ENCODE peak calls at places on chromosomes 5 and 9, in five cellular contexts. One of them, this sample, is unnamed.

GRCh38 chr9:124285903-124286291 is 28.1 kb downstream of the NEK6 start:
- DNase-seq in stimulated activated CD4-positive, alpha-beta T cell treated with anti-CD3 and anti-CD28 coated beads, Interleukin-2, amount 100 ng/mL, for 48 hours: no peak
- DNase-seq in NCI-H774: no peak
- DNase-seq in astrocyte: peak
- DNase-seq in esophagus squamous epithelium: no peak
- DNase-seq in this sample: no peak

GRCh38 chr5:150516011-150516410 is 8.1 kb downstream of the NDST1 start:
- DNase-seq in stimulated activated CD4-positive, alpha-beta T cell treated with anti-CD3 and anti-CD28 coated beads, Interleukin-2, amount 100 ng/mL, for 48 hours: no peak
- DNase-seq in NCI-H774: no peak
- DNase-seq in astrocyte: peak
- DNase-seq in esophagus squamous epithelium: no peak
- DNase-seq in this sample: no peak

GRCh38 chr5:71887680-71888079 is 168.6 kb downstream of the CARTPT start:
- DNase-seq in stimulated activated CD4-positive, alpha-beta T cell treated with anti-CD3 and anti-CD28 coated beads, Interleukin-2, amount 100 ng/mL, for 48 hours: peak
- DNase-seq in NCI-H774: peak
- DNase-seq in astrocyte: peak
- DNase-seq in esophagus squamous epithelium: no peak
- DNase-seq in this sample: peak

GRCh38 chr5:169213479-169213878 is 87.5 kb downstream of the SLIT3 start:
- DNase-seq in stimulated activated CD4-positive, alpha-beta T cell treated with anti-CD3 and anti-CD28 coated beads, Interleukin-2, amount 100 ng/mL, for 48 hours: no peak
- DNase-seq in NCI-H774: no peak
- DNase-seq in astrocyte: peak
- DNase-seq in esophagus squamous epithelium: no peak
- DNase-seq in this sample: no peak

GRCh38 chr5:74953961-74954720 is 88.0 kb upstream of the FAM169A start:
- DNase-seq in stimulated activated CD4-positive, alpha-beta T cell treated with anti-CD3 and anti-CD28 coated beads, Interleukin-2, amount 100 ng/mL, for 48 hours: no peak
- DNase-seq in NCI-H774: no peak
- DNase-seq in astrocyte: peak
- DNase-seq in esophagus squamous epithelium: no peak
- DNase-seq in this sample: no peak

GRCh38 chr5:159935946-159936345 is 19.7 kb downstream of the ADRA1B start:
- DNase-seq in stimulated activated CD4-positive, alpha-beta T cell treated with anti-CD3 and anti-CD28 coated beads, Interleukin-2, amount 100 ng/mL, for 48 hours: no peak
- DNase-seq in NCI-H774: no peak
- DNase-seq in astrocyte: no peak
- DNase-seq in esophagus squamous epithelium: no peak
- DNase-seq in this sample: no peak

GRCh38 chr9:35605336-35606137 is 475 bp downstream of the TESK1 start:
- DNase-seq in stimulated activated CD4-positive, alpha-beta T cell treated with anti-CD3 and anti-CD28 coated beads, Interleukin-2, amount 100 ng/mL, for 48 hours: peak
- DNase-seq in NCI-H774: no peak
- DNase-seq in astrocyte: no peak
- DNase-seq in esophagus squamous epithelium: no peak
- DNase-seq in this sample: no peak

GRCh38 chr9:114674076-114674797 is 7.8 kb downstream of the TEX48 start:
- DNase-seq in stimulated activated CD4-positive, alpha-beta T cell treated with anti-CD3 and anti-CD28 coated beads, Interleukin-2, amount 100 ng/mL, for 48 hours: no peak
- DNase-seq in NCI-H774: no peak
- DNase-seq in astrocyte: peak
- DNase-seq in esophagus squamous epithelium: no peak
- DNase-seq in this sample: no peak

GRCh38 chr5:135966790-135967189 is 12.0 kb upstream of the LECT2 start:
- DNase-seq in stimulated activated CD4-positive, alpha-beta T cell treated with anti-CD3 and anti-CD28 coated beads, Interleukin-2, amount 100 ng/mL, for 48 hours: no peak
- DNase-seq in NCI-H774: no peak
- DNase-seq in astrocyte: no peak
- DNase-seq in esophagus squamous epithelium: no peak
- DNase-seq in this sample: no peak

GRCh38 chr9:4604678-4605095 is 57.4 kb upstream of the PLPP6 start:
- DNase-seq in stimulated activated CD4-positive, alpha-beta T cell treated with anti-CD3 and anti-CD28 coated beads, Interleukin-2, amount 100 ng/mL, for 48 hours: peak
- DNase-seq in NCI-H774: peak
- DNase-seq in astrocyte: peak
- DNase-seq in esophagus squamous epithelium: no peak
- DNase-seq in this sample: peak

GRCh38 chr5:168947212-168947868 is 353.6 kb downstream of the SLIT3 start:
- DNase-seq in stimulated activated CD4-positive, alpha-beta T cell treated with anti-CD3 and anti-CD28 coated beads, Interleukin-2, amount 100 ng/mL, for 48 hours: peak
- DNase-seq in NCI-H774: no peak
- DNase-seq in astrocyte: no peak
- DNase-seq in esophagus squamous epithelium: no peak
- DNase-seq in this sample: peak

GRCh38 chr9:101093620-101094019 is 65.1 kb downstream of the PLPPR1 start:
- DNase-seq in stimulated activated CD4-positive, alpha-beta T cell treated with anti-CD3 and anti-CD28 coated beads, Interleukin-2, amount 100 ng/mL, for 48 hours: no peak
- DNase-seq in NCI-H774: no peak
- DNase-seq in astrocyte: peak
- DNase-seq in esophagus squamous epithelium: no peak
- DNase-seq in this sample: no peak

GRCh38 chr9:124869986-124870560 is 8.1 kb downstream of the ARPC5L start:
- DNase-seq in stimulated activated CD4-positive, alpha-beta T cell treated with anti-CD3 and anti-CD28 coated beads, Interleukin-2, amount 100 ng/mL, for 48 hours: peak
- DNase-seq in NCI-H774: no peak
- DNase-seq in astrocyte: no peak
- DNase-seq in esophagus squamous epithelium: peak
- DNase-seq in this sample: peak

GRCh38 chr9:20569525-20569924 is 52.8 kb downstream of the MLLT3 start:
- DNase-seq in stimulated activated CD4-positive, alpha-beta T cell treated with anti-CD3 and anti-CD28 coated beads, Interleukin-2, amount 100 ng/mL, for 48 hours: no peak
- DNase-seq in NCI-H774: no peak
- DNase-seq in astrocyte: no peak
- DNase-seq in esophagus squamous epithelium: no peak
- DNase-seq in this sample: no peak